ENCODE peak calls at places on chromosomes 11 and 22, in six cellular contexts. One of them, this sample, is unnamed.

GRCh38 chr11:121614661-121615240 is 162.0 kb upstream of the SORL1-AS1 start:
- DNase-seq in stomach: no peak
- DNase-seq in HepG2: no peak
- DNase-seq in breast epithelium: no peak
- DNase-seq in GM23338: peak; percentile 26
- DNase-seq in spleen: no peak
- DNase-seq in this sample: no peak

GRCh38 chr11:102647430-102647829 is 22.3 kb upstream of the MMP20 start:
- DNase-seq in spleen: no peak
- DNase-seq in stomach: no peak
- DNase-seq in GM23338: no peak
- DNase-seq in breast epithelium: no peak
- DNase-seq in HepG2: no peak
- DNase-seq in this sample: no peak

GRCh38 chr11:45087301-45087700 is 59.1 kb upstream of the PRDM11 start:
- DNase-seq in spleen: no peak
- DNase-seq in stomach: no peak
- DNase-seq in HepG2: no peak
- DNase-seq in GM23338: no peak
- DNase-seq in breast epithelium: no peak
- DNase-seq in this sample: no peak

GRCh38 chr11:128720522-128720985 is 26.7 kb downstream of the FLI1 start:
- DNase-seq in HepG2: no peak
- DNase-seq in stomach: peak; percentile 42
- DNase-seq in spleen: peak; percentile 88
- DNase-seq in GM23338: peak; percentile 48
- DNase-seq in breast epithelium: no peak
- DNase-seq in this sample: no peak

GRCh38 chr11:116691779-116692178 is 81.0 kb downstream of the BUD13 start:
- DNase-seq in spleen: peak; percentile 81
- DNase-seq in GM23338: peak; percentile 86
- DNase-seq in breast epithelium: no peak
- DNase-seq in stomach: peak; percentile 56
- DNase-seq in HepG2: peak; percentile 31
- DNase-seq in this sample: peak; percentile 68

GRCh38 chr11:120834686-120835225 is 189.1 kb upstream of the TBCEL start:
- DNase-seq in spleen: no peak
- DNase-seq in stomach: no peak
- DNase-seq in GM23338: no peak
- DNase-seq in breast epithelium: no peak
- DNase-seq in HepG2: no peak
- DNase-seq in this sample: no peak

GRCh38 chr11:61766353-61766841 is 14.0 kb downstream of the MYRF start:
- DNase-seq in HepG2: no peak
- DNase-seq in stomach: peak; percentile 87
- DNase-seq in GM23338: no peak
- DNase-seq in breast epithelium: no peak
- DNase-seq in spleen: no peak
- DNase-seq in this sample: no peak

GRCh38 chr11:70307176-70307575 is 36.7 kb downstream of the PPFIA1 start:
- DNase-seq in spleen: no peak
- DNase-seq in breast epithelium: no peak
- DNase-seq in GM23338: no peak
- DNase-seq in stomach: no peak
- DNase-seq in HepG2: no peak
- DNase-seq in this sample: no peak

GRCh38 chr22:43343262-43343988 is at the start of gene SCUBE1:
- DNase-seq in stomach: peak; percentile 63
- DNase-seq in breast epithelium: peak; percentile 40
- DNase-seq in spleen: peak; percentile 82
- DNase-seq in HepG2: no peak
- DNase-seq in GM23338: peak; percentile 89
- DNase-seq in this sample: no peak

GRCh38 chr11:67354314-67355022 is 1.1 kb upstream of the POLD4 start:
- DNase-seq in GM23338: no peak
- DNase-seq in spleen: peak; percentile 77
- DNase-seq in breast epithelium: no peak
- DNase-seq in stomach: peak; percentile 68
- DNase-seq in HepG2: peak; percentile 97
- DNase-seq in this sample: peak; percentile 81

GRCh38 chr11:103317118-103317517 is 207.9 kb downstream of the DYNC2H1 start:
- DNase-seq in GM23338: no peak
- DNase-seq in breast epithelium: no peak
- DNase-seq in stomach: no peak
- DNase-seq in spleen: no peak
- DNase-seq in HepG2: no peak
- DNase-seq in this sample: no peak

GRCh38 chr22:31628362-31628761 is 33.7 kb downstream of the PISD start:
- DNase-seq in stomach: no peak
- DNase-seq in HepG2: no peak
- DNase-seq in breast epithelium: no peak
- DNase-seq in spleen: no peak
- DNase-seq in GM23338: no peak
- DNase-seq in this sample: no peak

GRCh38 chr22:31628969-31629723 is 32.9 kb downstream of the PISD start:
- DNase-seq in HepG2: no peak
- DNase-seq in GM23338: no peak
- DNase-seq in spleen: peak; percentile 79
- DNase-seq in stomach: no peak
- DNase-seq in breast epithelium: no peak
- DNase-seq in this sample: no peak

GRCh38 chr22:31625661-31626426 is 36.2 kb downstream of the PISD start:
- DNase-seq in GM23338: peak; percentile 95
- DNase-seq in HepG2: no peak
- DNase-seq in breast epithelium: no peak
- DNase-seq in stomach: peak; percentile 62
- DNase-seq in spleen: peak; percentile 83
- DNase-seq in this sample: peak; percentile 88

GRCh38 chr22:31626427-31627150 is 35.4 kb downstream of the PISD start:
- DNase-seq in stomach: peak; percentile 45
- DNase-seq in spleen: no peak
- DNase-seq in GM23338: no peak
- DNase-seq in breast epithelium: no peak
- DNase-seq in HepG2: peak; percentile 58
- DNase-seq in this sample: no peak

GRCh38 chr22:31627223-31627731 is 34.7 kb downstream of the PISD start:
- DNase-seq in spleen: peak; percentile 87
- DNase-seq in stomach: peak; percentile 37
- DNase-seq in breast epithelium: no peak
- DNase-seq in GM23338: no peak
- DNase-seq in HepG2: peak; percentile 66
- DNase-seq in this sample: no peak
- H3K4me1 ChIP-seq in spleen: peaks cover 100% of the 10 kb centered on the region
- H3K4me1 ChIP-seq in stomach: peaks cover 75% of the 10 kb centered on the region
- H3K4me1 ChIP-seq in breast epithelium: peaks cover 12% of the 10 kb centered on the region
- H3K4me1 ChIP-seq in GM23338: peaks cover 19% of the 10 kb centered on the region
- H3K4me1 ChIP-seq in HepG2: peaks cover 52% of the 10 kb centered on the region
- H3K4me1 ChIP-seq in this sample: no peaks in the 10 kb centered on the region

GRCh38 chr22:29307658-29308147 is 1.3 kb downstream of the GAS2L1 start:
- DNase-seq in stomach: no peak
- DNase-seq in spleen: no peak
- DNase-seq in HepG2: no peak
- DNase-seq in GM23338: no peak
- DNase-seq in breast epithelium: no peak
- DNase-seq in this sample: peak; percentile 61

GRCh38 chr22:29308148-29308790 is 1.8 kb downstream of the GAS2L1 start:
- DNase-seq in breast epithelium: no peak
- DNase-seq in spleen: no peak
- DNase-seq in HepG2: no peak
- DNase-seq in GM23338: no peak
- DNase-seq in stomach: no peak
- DNase-seq in this sample: peak; percentile 71

GRCh38 chr22:29306175-29306829 is at the start of gene GAS2L1:
- DNase-seq in HepG2: peak; percentile 54
- DNase-seq in spleen: peak; percentile 89
- DNase-seq in breast epithelium: peak; percentile 60
- DNase-seq in GM23338: peak; percentile 80
- DNase-seq in stomach: peak; percentile 81
- DNase-seq in this sample: peak; percentile 94

GRCh38 chr22:29305836-29306174 is 645 bp upstream of the GAS2L1 start:
- DNase-seq in spleen: no peak
- DNase-seq in HepG2: no peak
- DNase-seq in stomach: no peak
- DNase-seq in breast epithelium: no peak
- DNase-seq in GM23338: no peak
- DNase-seq in this sample: no peak

GRCh38 chr22:29306830-29307657 is 594 bp downstream of the GAS2L1 start:
- DNase-seq in HepG2: peak; percentile 39
- DNase-seq in breast epithelium: peak; percentile 67
- DNase-seq in spleen: peak; percentile 86
- DNase-seq in GM23338: peak; percentile 93
- DNase-seq in stomach: peak; percentile 83
- DNase-seq in this sample: peak; percentile 91
- TF ChIP-seq POLR2AphosphoS5 in HepG2: no peak
- TF ChIP-seq POLR2AphosphoS5 in breast epithelium: no peak
- TF ChIP-seq POLR2AphosphoS5 in spleen: no peak
- TF ChIP-seq POLR2AphosphoS5 in GM23338: no peak
- TF ChIP-seq POLR2AphosphoS5 in stomach: peak; percentile 26
- TF ChIP-seq POLR2AphosphoS5 in this sample: peak; percentile 31

GRCh38 chr11:9613830-9614762 is 40.6 kb downstream of the WEE1 start:
- DNase-seq in breast epithelium: peak; percentile 84
- DNase-seq in GM23338: peak; percentile 79
- DNase-seq in HepG2: peak; percentile 60
- DNase-seq in stomach: peak; percentile 88
- DNase-seq in spleen: peak; percentile 99
- DNase-seq in this sample: peak; percentile 88
- H3K4me3 ChIP-seq in breast epithelium: peak overlapping the region; percentile 55
- H3K4me3 ChIP-seq in GM23338: peak overlapping the region; percentile 69
- H3K4me3 ChIP-seq in HepG2: peak overlapping the region; percentile 69
- H3K4me3 ChIP-seq in stomach: peak overlapping the region; percentile 42
- H3K4me3 ChIP-seq in spleen: peak overlapping the region; percentile 46
- H3K4me3 ChIP-seq in this sample: peak overlapping the region; percentile 60

GRCh38 chr11:134412508-134413333 is 679 bp upstream of the B3GAT1 start:
- DNase-seq in HepG2: no peak
- DNase-seq in GM23338: peak; percentile 81
- DNase-seq in stomach: peak; percentile 64
- DNase-seq in breast epithelium: no peak
- DNase-seq in spleen: peak; percentile 67
- DNase-seq in this sample: no peak
- H3K4me1 ChIP-seq in HepG2: no peaks in the 10 kb centered on the region
- H3K4me1 ChIP-seq in GM23338: peaks cover 43% of the 10 kb centered on the region
- H3K4me1 ChIP-seq in stomach: peaks cover 29% of the 10 kb centered on the region
- H3K4me1 ChIP-seq in breast epithelium: no peaks in the 10 kb centered on the region
- H3K4me1 ChIP-seq in spleen: peaks cover 29% of the 10 kb centered on the region
- H3K4me1 ChIP-seq in this sample: peaks cover 15% of the 10 kb centered on the region

DNA sequence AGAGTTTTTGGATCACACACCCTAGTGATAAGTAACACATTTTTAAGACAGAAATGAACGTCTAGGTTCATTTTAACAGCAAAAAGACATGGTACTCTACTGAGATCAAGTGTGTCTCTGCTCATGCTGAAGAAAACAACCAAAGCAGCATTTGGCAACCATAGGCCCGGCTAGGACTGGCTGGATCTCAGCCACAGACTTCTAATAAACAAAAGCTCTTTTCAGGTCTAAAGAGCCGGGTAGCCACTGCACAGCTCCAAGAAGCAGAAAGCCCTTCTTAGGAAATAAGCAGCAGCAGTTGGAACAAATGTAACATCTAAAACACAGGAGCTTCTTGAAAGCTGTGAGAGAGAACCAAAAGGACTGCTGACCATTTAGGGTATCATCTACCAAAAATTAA is 37.7 kb downstream of the PITPNB start:
- DNase-seq in stomach: peak; percentile 40
- DNase-seq in spleen: no peak
- DNase-seq in breast epithelium: peak; percentile 46
- DNase-seq in HepG2: no peak
- DNase-seq in GM23338: no peak
- DNase-seq in this sample: peak; percentile 85
- TF ChIP-seq POLR2AphosphoS5 in stomach: peak; percentile 30
- TF ChIP-seq POLR2AphosphoS5 in spleen: no peak
- TF ChIP-seq POLR2AphosphoS5 in breast epithelium: no peak
- TF ChIP-seq POLR2AphosphoS5 in HepG2: no peak
- TF ChIP-seq POLR2AphosphoS5 in GM23338: no peak
- TF ChIP-seq POLR2AphosphoS5 in this sample: peak; percentile 24

DNA sequence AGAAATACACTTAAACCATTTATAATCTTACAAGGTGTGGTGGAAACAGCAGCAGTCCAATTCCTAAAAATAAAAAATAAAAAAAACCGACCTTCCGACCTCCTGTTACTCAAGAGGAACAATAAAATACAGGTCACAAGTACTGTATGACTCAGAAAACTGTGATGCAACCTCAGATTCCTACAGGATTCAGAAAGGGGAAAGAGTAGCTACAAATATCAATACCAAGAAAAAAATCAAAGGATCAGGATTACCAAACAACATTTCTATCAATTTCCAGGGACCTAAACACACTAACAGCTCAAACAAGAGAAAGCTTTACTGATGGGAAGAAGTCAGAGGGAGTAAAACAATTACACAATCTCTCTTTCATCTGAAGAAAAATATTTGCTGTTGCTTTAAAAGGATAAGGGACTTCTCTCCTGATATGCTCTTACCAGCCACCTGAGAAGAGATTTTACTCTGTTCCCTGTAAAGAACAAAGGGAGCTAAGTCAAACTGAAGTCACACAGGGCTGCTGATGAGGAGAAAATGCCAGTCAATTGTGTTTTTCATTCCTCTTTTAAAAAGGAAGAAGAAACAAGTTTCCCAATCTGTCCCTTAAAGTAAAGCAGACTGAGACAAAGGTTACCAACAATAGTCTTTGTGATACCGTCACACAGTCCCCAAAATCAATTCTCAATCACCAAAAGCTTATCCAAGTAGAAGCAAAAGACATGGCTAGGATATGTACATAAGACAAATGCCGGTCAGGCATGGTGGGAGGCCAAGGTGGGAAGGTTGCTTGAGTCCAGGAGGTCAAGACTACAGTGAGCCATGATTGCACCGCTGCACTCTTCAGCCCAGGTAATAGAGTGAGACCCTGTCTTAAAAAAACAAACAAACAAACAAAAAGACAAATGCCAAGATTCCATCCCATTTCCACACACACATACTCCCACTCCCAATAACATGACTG is 39.3 kb downstream of the AMBRA1 start:
- DNase-seq in breast epithelium: no peak
- DNase-seq in HepG2: peak; percentile 99
- DNase-seq in GM23338: peak; percentile 31
- DNase-seq in stomach: no peak
- DNase-seq in spleen: no peak
- DNase-seq in this sample: no peak
- H3K4me3 ChIP-seq in breast epithelium: no peak overlapping the region
- H3K4me3 ChIP-seq in HepG2: peak overlapping the region; percentile 34
- H3K4me3 ChIP-seq in GM23338: no peak overlapping the region
- H3K4me3 ChIP-seq in stomach: no peak overlapping the region
- H3K4me3 ChIP-seq in spleen: no peak overlapping the region
- H3K4me3 ChIP-seq in this sample: no peak overlapping the region

GRCh38 chr11:75333022-75333806 is 18.2 kb downstream of the ARRB1 start:
- DNase-seq in GM23338: no peak
- DNase-seq in HepG2: no peak
- DNase-seq in stomach: no peak
- DNase-seq in breast epithelium: no peak
- DNase-seq in spleen: no peak
- DNase-seq in this sample: no peak

GRCh38 chr11:75334402-75334891 is 17.0 kb downstream of the ARRB1 start:
- DNase-seq in HepG2: no peak
- DNase-seq in stomach: no peak
- DNase-seq in GM23338: no peak
- DNase-seq in breast epithelium: no peak
- DNase-seq in spleen: no peak
- DNase-seq in this sample: no peak

GRCh38 chr11:75337195-75337654 is 14.2 kb downstream of the ARRB1 start:
- DNase-seq in stomach: no peak
- DNase-seq in breast epithelium: no peak
- DNase-seq in GM23338: no peak
- DNase-seq in HepG2: no peak
- DNase-seq in spleen: no peak
- DNase-seq in this sample: peak; percentile 82

GRCh38 chr11:75333807-75334140 is 17.7 kb downstream of the ARRB1 start:
- DNase-seq in stomach: no peak
- DNase-seq in GM23338: no peak
- DNase-seq in HepG2: no peak
- DNase-seq in breast epithelium: no peak
- DNase-seq in spleen: no peak
- DNase-seq in this sample: no peak

GRCh38 chr11:75334976-75335375 is 16.5 kb downstream of the ARRB1 start:
- DNase-seq in spleen: no peak
- DNase-seq in stomach: no peak
- DNase-seq in GM23338: peak; percentile 63
- DNase-seq in HepG2: no peak
- DNase-seq in breast epithelium: no peak
- DNase-seq in this sample: no peak
- H3K4me1 ChIP-seq in spleen: peaks cover 86% of the 10 kb centered on the region
- H3K4me1 ChIP-seq in stomach: peaks cover 100% of the 10 kb centered on the region
- H3K4me1 ChIP-seq in GM23338: peaks cover 36% of the 10 kb centered on the region
- H3K4me1 ChIP-seq in HepG2: peaks cover 39% of the 10 kb centered on the region
- H3K4me1 ChIP-seq in breast epithelium: peaks cover 18% of the 10 kb centered on the region
- H3K4me1 ChIP-seq in this sample: peaks cover under 1% of the 10 kb centered on the region

This sample was measured in sigmoid colon.